ENCODE peak calls at places on chromosomes 3 and 15, in six cellular contexts. V, W, D, H, P and U are unnamed samples.

GRCh38 chr15:57824186-57824585 is 117.7 kb downstream of the POLR2M start:
- DNase-seq in V (no peak), W (no peak), D (no peak), H (no peak), P (no peak), U (no peak)

GRCh38 chr3:71146673-71147072 is 436.9 kb downstream of the FOXP1 start:
- DNase-seq in V (no peak), W (no peak), D (no peak), H (no peak), P (no peak), U (no peak)

GRCh38 chr3:182469086-182469485 is 324.2 kb upstream of the ATP11B start:
- DNase-seq in V (no peak), W (no peak), D (no peak), H (no peak), P (no peak), U (no peak)

GRCh38 chr3:120348065-120348980 is 831 bp downstream of the LRRC58 start:
- DNase-seq in V (no peak), W (peak; percentile 10), D (peak; percentile 78), H (peak; percentile 63), P (peak; percentile 32), U (no peak)

GRCh38 chr3:158539414-158540014 is 31.5 kb upstream of the MLF1 start:
- DNase-seq in V (no peak), W (peak; percentile 58), D (no peak), H (peak; percentile 79), P (peak; percentile 51), U (peak; percentile 6)

GRCh38 chr3:168081171-168081771 is 14.5 kb downstream of the GOLIM4 start:
- DNase-seq in V (no peak), W (peak; percentile 74), D (no peak), H (no peak), P (peak; percentile 60), U (no peak)

GRCh38 chr3:41259449-41260062 is 60.3 kb downstream of the CTNNB1 start:
- DNase-seq in V (no peak), W (peak; percentile 43), D (no peak), H (no peak), P (no peak), U (no peak)

GRCh38 chr3:90024986-90025385 is 917.6 kb downstream of the EPHA3 start:
- DNase-seq in V (no peak), W (no peak), D (no peak), H (no peak), P (no peak), U (no peak)

GRCh38 chr15:80934761-80935221 is 54.8 kb downstream of the MESD start:
- DNase-seq in V (no peak), W (peak; percentile 74), D (peak; percentile 36), H (no peak), P (peak; percentile 68), U (no peak)

GRCh38 chr15:88902491-88902835 is 7.1 kb upstream of the HAPLN3 start:
- DNase-seq in V (no peak), W (no peak), D (no peak), H (peak; percentile 38), P (no peak), U (no peak)

GRCh38 chr3:32873491-32874130 is 55.8 kb downstream of the TRIM71 start:
- DNase-seq in V (no peak), W (no peak), D (peak; percentile 59), H (no peak), P (no peak), U (no peak)

GRCh38 chr3:66353530-66353929 is 132.7 kb downstream of the SLC25A26 start:
- DNase-seq in V (no peak), W (peak; percentile 89), D (no peak), H (peak; percentile 74), P (peak; percentile 29), U (no peak)

GRCh38 chr15:69729167-69729748 is 276.6 kb downstream of the RPLP1 start:
- DNase-seq in V (peak; percentile 88), W (peak; percentile 8), D (peak; percentile 47), H (peak; percentile 55), P (peak; percentile 43), U (no peak)

GRCh38 chr15:82916161-82916952 is 36.2 kb downstream of the HOMER2 start:
- DNase-seq in V (no peak), W (no peak), D (no peak), H (no peak), P (no peak), U (no peak)

GRCh38 chr15:38702178-38702912 is 137.7 kb upstream of the RASGRP1 start:
- DNase-seq in V (no peak), W (no peak), D (peak; percentile 35), H (peak; percentile 19), P (no peak), U (no peak)

GRCh38 chr15:69031013-69032001 is 16.8 kb downstream of the NOX5 start:
- DNase-seq in V (peak; percentile 81), W (no peak), D (peak; percentile 86), H (peak; percentile 67), P (peak; percentile 46), U (peak; percentile 30)

GRCh38 chr15:35565901-35566300 is 19.9 kb upstream of the DPH6 start:
- DNase-seq in V (no peak), W (no peak), D (no peak), H (no peak), P (no peak), U (no peak)

GRCh38 chr3:23960649-23961048 is 15.6 kb downstream of the NR1D2 start:
- DNase-seq in V (no peak), W (no peak), D (no peak), H (no peak), P (no peak), U (no peak)

DNA sequence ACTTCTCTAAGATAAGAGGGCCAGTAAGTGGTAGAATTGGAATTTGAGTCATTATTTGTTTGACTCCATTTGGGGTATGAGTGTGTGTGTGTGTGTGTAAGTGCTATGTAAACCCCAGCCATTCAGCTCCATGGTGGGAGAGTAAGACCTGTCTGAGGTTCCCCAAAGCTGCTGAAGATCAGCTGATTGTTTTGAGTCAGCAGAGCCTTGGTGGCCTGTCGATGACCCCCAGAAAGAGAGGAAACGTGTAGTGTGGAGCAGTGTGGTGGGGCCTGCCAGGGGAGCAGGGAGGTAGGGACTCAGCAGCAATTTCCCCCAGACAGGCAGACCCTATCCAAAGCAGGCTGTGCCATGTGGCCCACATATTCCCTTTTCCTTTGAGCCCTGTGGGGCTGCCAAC is 5.3 kb downstream of the DVL3 start:
- DNase-seq in V (no peak), W (peak; percentile 80), D (no peak), H (no peak), P (no peak), U (no peak)
- H3K14ac ChIP-seq in V (no peak overlapping the region), W (peak overlapping the region; percentile 26), D (no peak overlapping the region), H (peak overlapping the region; percentile 33), P (no peak overlapping the region), U (no peak overlapping the region)

DNA sequence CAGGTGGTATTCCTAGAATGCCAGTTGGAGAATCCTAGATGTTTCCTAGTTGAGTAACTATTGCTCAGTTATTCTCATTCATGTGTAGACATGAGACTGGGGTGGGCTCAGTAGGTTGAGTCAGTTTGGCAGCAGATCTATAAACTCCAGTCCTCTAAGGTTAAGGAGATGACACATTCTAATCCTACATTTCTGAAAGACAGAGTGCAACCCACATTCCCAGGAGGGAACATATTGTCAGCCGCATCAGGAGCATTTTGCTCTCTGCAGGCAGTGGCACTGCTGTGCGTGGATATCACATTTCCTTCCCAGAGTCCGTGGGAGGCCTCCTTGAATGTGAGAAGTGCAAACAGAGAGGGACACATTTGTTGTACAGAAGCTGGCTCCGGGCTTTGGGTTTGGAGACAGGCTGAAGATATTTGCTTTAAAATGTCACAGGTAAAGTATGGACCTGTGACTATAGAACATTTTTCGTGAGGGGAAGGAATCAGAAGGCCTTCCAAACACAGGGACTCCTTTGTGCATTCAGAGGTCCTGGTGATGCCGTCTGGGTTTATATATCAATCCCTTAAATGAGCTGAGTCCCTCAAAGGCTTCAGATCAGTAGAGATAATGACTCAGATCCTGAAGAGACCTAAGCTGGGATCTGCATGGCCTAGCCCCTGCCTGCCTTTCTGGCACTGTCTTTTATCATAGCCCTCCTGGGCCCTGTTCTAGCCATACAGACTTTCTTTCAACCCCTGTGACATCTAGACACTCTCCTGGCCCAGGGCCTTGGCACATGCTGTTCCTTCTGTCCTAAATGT is 156.5 kb downstream of the CADPS start:
- DNase-seq in V (no peak), W (no peak), D (no peak), H (no peak), P (no peak), U (no peak)
- H4K8ac ChIP-seq in V (no peak overlapping the region), W (no peak overlapping the region), D (no peak overlapping the region), H (no peak overlapping the region), P (no peak overlapping the region), U (no peak overlapping the region)

GRCh38 chr3:95613993-95614392 is 1200.4 kb upstream of the EPHA6 start:
- DNase-seq in V (no peak), W (no peak), D (no peak), H (no peak), P (no peak), U (no peak)
- H3K14ac ChIP-seq in V (no peak overlapping the region), W (no peak overlapping the region), D (no peak overlapping the region), H (no peak overlapping the region), P (no peak overlapping the region), U (no peak overlapping the region)

GRCh38 chr3:124346487-124346886 is 354.6 kb upstream of the ROPN1 start:
- DNase-seq in V (no peak), W (no peak), D (no peak), H (no peak), P (no peak), U (no peak)
- H4K8ac ChIP-seq in V (no peak overlapping the region), W (no peak overlapping the region), D (no peak overlapping the region), H (no peak overlapping the region), P (no peak overlapping the region), U (no peak overlapping the region)

GRCh38 chr3:142633073-142633472 is 36.9 kb downstream of the PLS1 start:
- DNase-seq in V (no peak), W (no peak), D (no peak), H (no peak), P (no peak), U (no peak)

GRCh38 chr3:142641504-142641903 is 45.3 kb downstream of the PLS1 start:
- DNase-seq in V (no peak), W (no peak), D (no peak), H (no peak), P (no peak), U (no peak)

DNA sequence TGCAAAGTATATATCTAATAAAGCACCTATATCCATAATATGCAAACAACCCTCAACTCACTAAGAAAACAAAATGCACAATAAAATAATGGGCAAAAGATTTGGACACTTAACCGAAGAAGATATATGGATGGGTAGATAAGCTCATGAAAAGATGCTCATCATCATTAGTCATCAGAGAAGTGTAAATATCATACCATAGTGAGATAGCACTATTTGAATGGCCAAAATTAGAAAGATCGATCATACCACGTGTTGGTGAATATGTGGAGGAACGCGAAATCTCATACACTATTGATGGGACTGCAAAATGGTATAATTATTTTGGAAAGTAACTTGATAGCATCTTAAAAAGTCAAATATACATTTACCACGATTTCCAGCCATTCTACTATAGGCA is 40.5 kb downstream of the PLS1 start:
- DNase-seq in V (no peak), W (no peak), D (no peak), H (no peak), P (no peak), U (no peak)
- H3K14ac ChIP-seq in V (no peak overlapping the region), W (no peak overlapping the region), D (no peak overlapping the region), H (no peak overlapping the region), P (no peak overlapping the region), U (no peak overlapping the region)

GRCh38 chr3:1766384-1766783 is 332.3 kb upstream of the CNTN4 start:
- DNase-seq in V (no peak), W (no peak), D (no peak), H (no peak), P (no peak), U (no peak)
- H4K8ac ChIP-seq in V (no peak overlapping the region), W (no peak overlapping the region), D (no peak overlapping the region), H (no peak overlapping the region), P (no peak overlapping the region), U (no peak overlapping the region)